ENCODE peak calls at places on chromosomes 6 and 20, in four cellular contexts. G is fibroblast of pulmonary artery, O is foreskin fibroblast, E is brain microvascular endothelial cell. B is an unnamed sample.

GRCh38 chr20:16500197-16500596 is 73.1 kb downstream of the KIF16B start:
- DNase-seq in G (no peak), O (no peak), E (no peak), B (no peak)

GRCh38 chr6:157271441-157271840 is 51.9 kb downstream of the TMEM242 start:
- DNase-seq in G (no peak), O (no peak), E (no peak), B (no peak)

GRCh38 chr6:168870982-168871381 is 382.7 kb downstream of the THBS2 start:
- DNase-seq in G (no peak), O (no peak), E (no peak), B (no peak)

GRCh38 chr6:7540595-7540994 is 876 bp upstream of the DSP start:
- DNase-seq in G (no peak), O (peak), E (peak), B (no peak)

GRCh38 chr6:77089776-77090175 is 373.5 kb downstream of the HTR1B start:
- DNase-seq in G (peak), O (peak), E (no peak), B (no peak)

GRCh38 chr6:41531591-41532582 is 14.3 kb upstream of the FOXP4 start:
- DNase-seq in G (peak), O (peak), E (peak), B (peak)

GRCh38 chr20:63082939-63083735 is 76.4 kb upstream of the BHLHE23 start:
- DNase-seq in G (no peak), O (no peak), E (no peak), B (no peak)

GRCh38 chr6:5569491-5569890 is 308.2 kb downstream of the FARS2 start:
- DNase-seq in G (no peak), O (peak), E (no peak), B (no peak)

GRCh38 chr6:154614101-154614500 is 103.6 kb upstream of the CNKSR3 start:
- DNase-seq in G (peak), O (peak), E (no peak), B (no peak)

GRCh38 chr20:34604980-34605788 is 46.7 kb downstream of the MAP1LC3A start:
- DNase-seq in G (peak), O (peak), E (peak), B (no peak)

GRCh38 chr6:141955621-141956020 is 177.1 kb upstream of the GJE1 start:
- DNase-seq in G (no peak), O (no peak), E (no peak), B (no peak)

GRCh38 chr6:136333824-136334464 is 44.3 kb upstream of the BCLAF1 start:
- DNase-seq in G (peak), O (no peak), E (no peak), B (no peak)

GRCh38 chr6:150323205-150323604 is 45.6 kb upstream of the IYD start:
- DNase-seq in G (no peak), O (no peak), E (no peak), B (no peak)

GRCh38 chr6:1522779-1523178 is 86.9 kb upstream of the FOXC1 start:
- DNase-seq in G (no peak), O (no peak), E (no peak), B (no peak)

GRCh38 chr6:44932651-44933091 is 395.5 kb upstream of the RUNX2 start:
- DNase-seq in G (no peak), O (no peak), E (no peak), B (no peak)

GRCh38 chr20:33561981-33562601 is 72.2 kb downstream of the CBFA2T2 start:
- DNase-seq in G (peak), O (peak), E (peak), B (peak)

GRCh38 chr20:32772046-32772445 is 9.9 kb downstream of the DNMT3B start:
- DNase-seq in G (no peak), O (no peak), E (no peak), B (no peak)

GRCh38 chr20:48025061-48025515 is 239.8 kb upstream of the SULF2 start:
- DNase-seq in G (peak), O (peak), E (peak), B (peak)

GRCh38 chr6:26351544-26351953 is 13.4 kb upstream of the BTN3A2 start:
- DNase-seq in G (peak), O (peak), E (peak), B (peak)

GRCh38 chr6:159103396-159104162 is 58.8 kb upstream of the TAGAP start:
- DNase-seq in G (no peak), O (no peak), E (no peak), B (no peak)

GRCh38 chr6:14501240-14501639 is 383.7 kb downstream of the CD83 start:
- DNase-seq in G (no peak), O (no peak), E (no peak), B (no peak)

GRCh38 chr20:1905009-1905408 is 9.8 kb downstream of the SIRPA start:
- DNase-seq in G (no peak), O (no peak), E (no peak), B (no peak)

GRCh38 chr6:159110013-159110412 is 59.2 kb upstream of the FNDC1 start:
- DNase-seq in G (peak), O (peak), E (peak), B (no peak)

GRCh38 chr20:9332783-9333482 is 181.5 kb upstream of the LAMP5 start:
- DNase-seq in G (no peak), O (no peak), E (no peak), B (no peak)

GRCh38 chr6:121780325-121781313 is 345.2 kb downstream of the GJA1 start:
- DNase-seq in G (peak), O (peak), E (peak), B (peak)

GRCh38 chr20:58014628-58015315 is 213.7 kb downstream of the ANKRD60 start:
- DNase-seq in G (no peak), O (no peak), E (no peak), B (no peak)

GRCh38 chr6:154460306-154461071 is 50.0 kb downstream of the CNKSR3 start:
- DNase-seq in G (peak), O (peak), E (peak), B (no peak)

GRCh38 chr6:170480045-170480714 is 72.9 kb downstream of the PSMB1 start:
- DNase-seq in G (peak), O (peak), E (peak), B (no peak)

GRCh38 chr6:162379762-162380409 is 347.7 kb downstream of the PRKN start:
- DNase-seq in G (no peak), O (peak), E (peak), B (no peak)

GRCh38 chr6:124928831-124929230 is 33.4 kb upstream of the RNF217 start:
- DNase-seq in G (no peak), O (no peak), E (no peak), B (no peak)

GRCh38 chr6:132496519-132497180 is 16.3 kb downstream of the STX7 start:
- DNase-seq in G (no peak), O (no peak), E (no peak), B (no peak)

GRCh38 chr20:45235995-45236394 is 14.8 kb downstream of the SEMG2 start:
- DNase-seq in G (no peak), O (no peak), E (no peak), B (no peak)

GRCh38 chr6:104118274-104118673 is 741.4 kb downstream of the HACE1 start:
- DNase-seq in G (peak), O (peak), E (peak), B (peak)

DNA sequence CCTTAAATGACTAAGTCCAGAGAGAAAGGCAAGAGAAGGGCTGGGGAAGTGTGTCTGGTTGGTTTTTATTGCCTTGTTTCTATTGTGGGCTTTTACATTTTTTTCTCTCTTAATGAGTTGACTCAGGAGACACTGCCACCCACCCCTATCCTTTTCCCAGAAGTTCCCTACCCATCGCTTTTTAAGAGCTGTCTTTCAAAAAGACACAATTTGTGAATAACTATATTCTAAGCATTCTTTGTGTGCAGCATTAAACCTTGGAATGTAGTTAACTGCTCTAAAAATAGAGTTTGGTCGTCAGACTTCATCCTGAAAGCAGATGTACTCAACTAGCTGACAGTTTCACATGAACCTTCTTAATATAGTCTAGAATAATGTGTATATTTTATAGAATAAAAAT is 175.0 kb downstream of the ISM1 start:
- DNase-seq in G (peak), O (peak), E (no peak), B (peak)
- TF ChIP-seq CTCF in G (no peak), O (no peak), E (no peak), B (no peak)

GRCh38 chr6:56691201-56691595 is 48.5 kb upstream of the DST start:
- DNase-seq in G (no peak), O (no peak), E (no peak), B (no peak)
- H3K4me3 ChIP-seq in G (peak), O (peak), E (peak), B (no peak)

GRCh38 chr20:38473353-38473795 is 731 bp downstream of the RALGAPB start:
- DNase-seq in G (peak), O (peak), E (no peak), B (no peak)
- TF ChIP-seq CTCF in G (peak), O (peak), E (peak), B (peak)

GRCh38 chr6:3405679-3406078 is 51.2 kb downstream of the SLC22A23 start:
- DNase-seq in G (peak), O (peak), E (peak), B (peak)

GRCh38 chr6:3406362-3406809 is 50.5 kb downstream of the SLC22A23 start:
- DNase-seq in G (no peak), O (no peak), E (no peak), B (no peak)

GRCh38 chr6:3402310-3403243 is 54.3 kb downstream of the SLC22A23 start:
- DNase-seq in G (no peak), O (no peak), E (no peak), B (no peak)

GRCh38 chr6:3405182-3405518 is 51.7 kb downstream of the SLC22A23 start:
- DNase-seq in G (peak), O (no peak), E (no peak), B (no peak)

DNA sequence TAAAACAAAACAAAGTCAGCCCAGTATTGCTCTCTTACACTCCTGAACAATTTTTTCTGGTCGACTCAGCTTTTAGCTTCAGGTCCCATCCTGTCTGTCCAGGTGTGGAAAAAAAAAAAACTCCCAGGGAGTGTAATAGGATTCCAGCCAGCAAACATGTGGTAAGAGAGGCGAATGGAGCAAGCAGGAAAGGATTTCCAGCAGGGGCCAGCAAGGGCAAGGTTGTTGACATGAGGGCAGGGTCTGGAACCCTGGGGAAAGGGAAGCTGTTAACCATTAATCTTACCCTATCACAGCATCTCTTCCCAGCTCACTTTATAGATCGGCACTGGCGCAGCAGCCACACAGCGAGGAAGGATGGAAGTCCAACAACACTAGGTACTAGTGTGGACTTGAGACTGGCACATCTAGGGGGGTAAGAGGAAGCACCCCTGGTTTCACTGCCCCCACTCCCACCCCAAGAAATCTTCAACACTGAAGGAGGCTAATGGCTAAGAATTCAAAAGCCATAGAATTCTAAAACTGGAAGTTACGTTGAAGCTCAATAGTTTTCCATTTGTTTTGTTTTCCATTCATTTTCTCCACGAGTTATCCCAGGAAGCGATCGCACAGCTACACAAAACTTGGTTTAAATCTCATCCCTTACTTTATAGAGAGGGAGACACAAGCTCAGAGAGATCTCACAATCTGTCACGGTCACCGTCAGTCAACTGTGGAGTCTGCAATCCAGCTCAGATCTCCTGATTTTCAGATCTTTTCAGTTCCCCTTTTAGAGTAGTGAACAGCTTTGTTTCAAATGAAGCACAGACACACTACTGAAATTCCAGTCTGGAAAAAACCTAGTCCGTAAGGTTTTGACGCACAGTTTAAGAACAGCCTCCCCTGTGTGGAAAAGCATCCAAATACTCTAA is 53.4 kb downstream of the SLC22A23 start:
- DNase-seq in G (no peak), O (no peak), E (no peak), B (no peak)
- H3K4me3 ChIP-seq in G (no peak), O (no peak), E (no peak), B (no peak)

DNA sequence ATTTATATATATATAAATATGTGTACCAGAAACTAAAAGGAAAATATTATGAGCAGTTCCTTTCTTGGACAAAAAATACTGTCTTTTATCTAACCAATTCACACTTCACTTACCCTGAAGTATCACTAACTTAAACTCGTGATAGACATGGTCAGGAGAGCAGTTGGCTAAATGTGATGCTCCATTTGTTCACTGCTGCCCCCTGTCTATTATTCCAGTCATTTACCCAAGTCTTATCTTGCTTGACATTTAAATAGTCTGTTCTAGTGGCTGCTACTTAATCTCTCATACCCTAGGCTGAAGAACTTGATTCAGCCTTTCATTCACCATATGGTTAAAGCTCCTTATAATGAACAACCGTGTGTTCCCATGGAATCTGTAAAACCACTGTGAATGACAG is 789.6 kb upstream of the EYS start:
- DNase-seq in G (peak), O (peak), E (no peak), B (no peak)
- TF ChIP-seq CTCF in G (peak), O (no peak), E (peak), B (no peak)

GRCh38 chr6:88166493-88166900 is 350 bp upstream of the CNR1 start:
- DNase-seq in G (no peak), O (peak), E (no peak), B (no peak)
- H3K4me3 ChIP-seq in G (peak), O (peak), E (peak), B (peak)